ENCODE peak calls at places on chromosomes 4 and X, in ten cellular contexts. J is NCI-H1436; M is choroid plexus epithelial cell; I is CD4-positive, alpha-beta T cell; G is ACHN; X is stimulated activated CD8-positive, alpha-beta memory T cell treated with anti-CD3 and anti-CD28 coated beads, Interleukin-4, amount 100 ng/mL, for 4 hours; Y is cerebellar cortex; V is RWPE1; Z is GM04504; O is heart right ventricle. C is an unnamed sample.

GRCh38 chr4:10620935-10621488 is 63.6 kb downstream of the CLNK start:
- DNase-seq in J (no peak), M (no peak), I (no peak), G (no peak), X (no peak), Y (no peak), V (no peak), Z (no peak), O (no peak), C (peak)

GRCh38 chr4:122689972-122690371 is 42.5 kb upstream of the BBS12 start:
- DNase-seq in J (no peak), M (no peak), I (no peak), G (no peak), X (no peak), Y (no peak), V (no peak), Z (no peak), O (no peak), C (no peak)

GRCh38 chr4:79574741-79575451 is 166.9 kb upstream of the GK2 start:
- DNase-seq in J (no peak), M (no peak), I (no peak), G (no peak), X (no peak), Y (no peak), V (no peak), Z (no peak), O (no peak), C (no peak)

GRCh38 chr4:111632752-111633151 is 512.5 kb upstream of the FAM241A start:
- DNase-seq in J (no peak), M (peak), I (no peak), G (no peak), X (no peak), Y (no peak), V (no peak), Z (no peak), O (no peak), C (no peak)

GRCh38 chr4:87045659-87046058 is 110.8 kb downstream of the AFF1 start:
- DNase-seq in J (no peak), M (no peak), I (no peak), G (no peak), X (no peak), Y (no peak), V (no peak), Z (no peak), O (no peak), C (no peak)

GRCh38 chr4:139030614-139031235 is 15.1 kb downstream of the NOCT start:
- DNase-seq in J (peak), M (peak), I (peak), G (peak), X (peak), Y (peak), V (peak), Z (peak), O (peak), C (peak)

GRCh38 chrX:24392709-24393108 is 32.3 kb downstream of the SUPT20HL1 start:
- DNase-seq in J (no peak), M (no peak), I (no peak), G (no peak), X (no peak), Y (no peak), V (no peak), Z (no peak), O (peak), C (no peak)

GRCh38 chr4:140094701-140095420 is 59.1 kb downstream of the MAML3 start:
- DNase-seq in J (peak), M (no peak), I (peak), G (no peak), X (no peak), Y (peak), V (no peak), Z (no peak), O (peak), C (peak)

GRCh38 chr4:127732623-127733199 is 2.5 kb downstream of the SLC25A31 start:
- DNase-seq in J (peak), M (peak), I (no peak), G (peak), X (no peak), Y (peak), V (peak), Z (peak), O (no peak), C (peak)

GRCh38 chr4:38523524-38524448 is 140.2 kb upstream of the KLF3 start:
- DNase-seq in J (no peak), M (peak), I (peak), G (no peak), X (no peak), Y (no peak), V (no peak), Z (no peak), O (no peak), C (no peak)

GRCh38 chrX:128929281-128930057 is 593.8 kb downstream of the SMARCA1 start:
- DNase-seq in J (peak), M (no peak), I (no peak), G (no peak), X (no peak), Y (no peak), V (no peak), Z (no peak), O (no peak), C (peak)

GRCh38 chrX:12701625-12702024 is 89.6 kb upstream of the PRPS2 start:
- DNase-seq in J (peak), M (peak), I (no peak), G (peak), X (no peak), Y (peak), V (peak), Z (peak), O (peak), C (peak)

GRCh38 chr4:138978600-138978999 is 37.0 kb upstream of the NOCT start:
- DNase-seq in J (no peak), M (no peak), I (no peak), G (no peak), X (no peak), Y (no peak), V (no peak), Z (no peak), O (no peak), C (no peak)

GRCh38 chr4:21790437-21791029 is 158.0 kb downstream of the KCNIP4 start:
- DNase-seq in J (no peak), M (peak), I (no peak), G (peak), X (no peak), Y (peak), V (no peak), Z (no peak), O (no peak), C (peak)

C was measured in NCI-H2081.